ENCODE peak calls at places on chromosome 20, in nine cellular contexts. One of them, this sample, is unnamed.

GRCh38 chr20:46293084-46293483 is 15.2 kb downstream of the CDH22 start:
- DNase-seq in AML-193: peak; percentile 35
- DNase-seq in iris pigment epithelial cell: peak; percentile 61
- DNase-seq in NCI-H345: no peak
- DNase-seq in NCI-H774: no peak
- DNase-seq in transverse colon: no peak
- DNase-seq in H9: no peak
- DNase-seq in WERI-Rb-1: no peak
- DNase-seq in renal cortical epithelial cell: peak; percentile 57
- DNase-seq in this sample: peak; percentile 47

GRCh38 chr20:31930758-31931157 is 21.1 kb downstream of the PDRG1 start:
- DNase-seq in AML-193: no peak
- DNase-seq in iris pigment epithelial cell: no peak
- DNase-seq in NCI-H345: no peak
- DNase-seq in NCI-H774: no peak
- DNase-seq in transverse colon: no peak
- DNase-seq in H9: no peak
- DNase-seq in WERI-Rb-1: no peak
- DNase-seq in renal cortical epithelial cell: no peak
- DNase-seq in this sample: no peak

GRCh38 chr20:48892849-48893352 is 28.6 kb upstream of the ARFGEF2 start:
- DNase-seq in AML-193: no peak
- DNase-seq in iris pigment epithelial cell: no peak
- DNase-seq in NCI-H345: no peak
- DNase-seq in NCI-H774: no peak
- DNase-seq in transverse colon: no peak
- DNase-seq in H9: no peak
- DNase-seq in WERI-Rb-1: no peak
- DNase-seq in renal cortical epithelial cell: no peak
- DNase-seq in this sample: no peak

GRCh38 chr20:43916875-43917371 is 2.3 kb downstream of the TOX2 start:
- DNase-seq in AML-193: no peak
- DNase-seq in iris pigment epithelial cell: peak; percentile 47
- DNase-seq in NCI-H345: no peak
- DNase-seq in NCI-H774: no peak
- DNase-seq in transverse colon: no peak
- DNase-seq in H9: no peak
- DNase-seq in WERI-Rb-1: no peak
- DNase-seq in renal cortical epithelial cell: no peak
- DNase-seq in this sample: no peak

GRCh38 chr20:20076297-20077065 is 24.1 kb downstream of the CFAP61 start:
- DNase-seq in AML-193: no peak
- DNase-seq in iris pigment epithelial cell: peak; percentile 65
- DNase-seq in NCI-H345: no peak
- DNase-seq in NCI-H774: no peak
- DNase-seq in transverse colon: no peak
- DNase-seq in H9: no peak
- DNase-seq in WERI-Rb-1: no peak
- DNase-seq in renal cortical epithelial cell: peak; percentile 29
- DNase-seq in this sample: peak; percentile 59

GRCh38 chr20:56515657-56516381 is 8.7 kb upstream of the FAM209A start:
- DNase-seq in AML-193: peak; percentile 28
- DNase-seq in iris pigment epithelial cell: peak; percentile 23
- DNase-seq in NCI-H345: no peak
- DNase-seq in NCI-H774: no peak
- DNase-seq in transverse colon: no peak
- DNase-seq in H9: no peak
- DNase-seq in WERI-Rb-1: no peak
- DNase-seq in renal cortical epithelial cell: peak; percentile 14
- DNase-seq in this sample: peak; percentile 1

GRCh38 chr20:34536798-34537394 is 20.7 kb downstream of the DYNLRB1 start:
- DNase-seq in AML-193: no peak
- DNase-seq in iris pigment epithelial cell: peak; percentile 28
- DNase-seq in NCI-H345: no peak
- DNase-seq in NCI-H774: no peak
- DNase-seq in transverse colon: peak; percentile 66
- DNase-seq in H9: peak; percentile 68
- DNase-seq in WERI-Rb-1: peak; percentile 90
- DNase-seq in renal cortical epithelial cell: no peak
- DNase-seq in this sample: no peak

GRCh38 chr20:39072653-39073052 is 110.5 kb downstream of the DHX35 start:
- DNase-seq in AML-193: no peak
- DNase-seq in iris pigment epithelial cell: no peak
- DNase-seq in NCI-H345: no peak
- DNase-seq in NCI-H774: no peak
- DNase-seq in transverse colon: no peak
- DNase-seq in H9: no peak
- DNase-seq in WERI-Rb-1: no peak
- DNase-seq in renal cortical epithelial cell: no peak
- DNase-seq in this sample: no peak

GRCh38 chr20:34473262-34473883 is 42.8 kb upstream of the DYNLRB1 start:
- DNase-seq in AML-193: no peak
- DNase-seq in iris pigment epithelial cell: peak; percentile 62
- DNase-seq in NCI-H345: peak; percentile 25
- DNase-seq in NCI-H774: no peak
- DNase-seq in transverse colon: peak; percentile 45
- DNase-seq in H9: peak; percentile 56
- DNase-seq in WERI-Rb-1: peak; percentile 85
- DNase-seq in renal cortical epithelial cell: peak; percentile 12
- DNase-seq in this sample: peak; percentile 34

GRCh38 chr20:40687384-40688128 is 1.5 kb downstream of the MAFB start:
- DNase-seq in AML-193: no peak
- DNase-seq in iris pigment epithelial cell: peak; percentile 23
- DNase-seq in NCI-H345: peak; percentile 55
- DNase-seq in NCI-H774: no peak
- DNase-seq in transverse colon: no peak
- DNase-seq in H9: peak; percentile 58
- DNase-seq in WERI-Rb-1: peak; percentile 25
- DNase-seq in renal cortical epithelial cell: no peak
- DNase-seq in this sample: peak; percentile 41

GRCh38 chr20:37755665-37756064 is 61.8 kb downstream of the CTNNBL1 start:
- DNase-seq in AML-193: no peak
- DNase-seq in iris pigment epithelial cell: no peak
- DNase-seq in NCI-H345: no peak
- DNase-seq in NCI-H774: no peak
- DNase-seq in transverse colon: no peak
- DNase-seq in H9: no peak
- DNase-seq in WERI-Rb-1: peak; percentile 53
- DNase-seq in renal cortical epithelial cell: no peak
- DNase-seq in this sample: no peak

GRCh38 chr20:63911171-63911570 is 16.2 kb downstream of the DNAJC5 start:
- DNase-seq in AML-193: no peak
- DNase-seq in iris pigment epithelial cell: no peak
- DNase-seq in NCI-H345: no peak
- DNase-seq in NCI-H774: no peak
- DNase-seq in transverse colon: peak; percentile 83
- DNase-seq in H9: no peak
- DNase-seq in WERI-Rb-1: no peak
- DNase-seq in renal cortical epithelial cell: peak; percentile 68
- DNase-seq in this sample: peak; percentile 93

GRCh38 chr20:41657655-41658054 is 39.5 kb upstream of the CHD6 start:
- DNase-seq in AML-193: peak; percentile 29
- DNase-seq in iris pigment epithelial cell: no peak
- DNase-seq in NCI-H345: no peak
- DNase-seq in NCI-H774: no peak
- DNase-seq in transverse colon: no peak
- DNase-seq in H9: no peak
- DNase-seq in WERI-Rb-1: no peak
- DNase-seq in renal cortical epithelial cell: no peak
- DNase-seq in this sample: no peak

GRCh38 chr20:24150406-24150805 is 161.8 kb upstream of the GGTLC1 start:
- DNase-seq in AML-193: no peak
- DNase-seq in iris pigment epithelial cell: no peak
- DNase-seq in NCI-H345: no peak
- DNase-seq in NCI-H774: no peak
- DNase-seq in transverse colon: no peak
- DNase-seq in H9: no peak
- DNase-seq in WERI-Rb-1: no peak
- DNase-seq in renal cortical epithelial cell: no peak
- DNase-seq in this sample: no peak

GRCh38 chr20:137668-138131 is 4.7 kb upstream of the DEFB126 start:
- DNase-seq in AML-193: no peak
- DNase-seq in iris pigment epithelial cell: no peak
- DNase-seq in NCI-H345: no peak
- DNase-seq in NCI-H774: no peak
- DNase-seq in transverse colon: no peak
- DNase-seq in H9: no peak
- DNase-seq in WERI-Rb-1: peak; percentile 35
- DNase-seq in renal cortical epithelial cell: no peak
- DNase-seq in this sample: no peak

GRCh38 chr20:34571753-34572152 is 13.2 kb downstream of the MAP1LC3A start:
- DNase-seq in AML-193: no peak
- DNase-seq in iris pigment epithelial cell: no peak
- DNase-seq in NCI-H345: no peak
- DNase-seq in NCI-H774: no peak
- DNase-seq in transverse colon: no peak
- DNase-seq in H9: no peak
- DNase-seq in WERI-Rb-1: no peak
- DNase-seq in renal cortical epithelial cell: no peak
- DNase-seq in this sample: no peak

GRCh38 chr20:2756056-2756611 is 44.3 kb downstream of the CPXM1 start:
- DNase-seq in AML-193: no peak
- DNase-seq in iris pigment epithelial cell: peak; percentile 45
- DNase-seq in NCI-H345: peak; percentile 13
- DNase-seq in NCI-H774: no peak
- DNase-seq in transverse colon: no peak
- DNase-seq in H9: peak; percentile 79
- DNase-seq in WERI-Rb-1: peak; percentile 83
- DNase-seq in renal cortical epithelial cell: peak; percentile 31
- DNase-seq in this sample: no peak

GRCh38 chr20:9918360-9918759 is 79.5 kb upstream of the PAK5 start:
- DNase-seq in AML-193: no peak
- DNase-seq in iris pigment epithelial cell: no peak
- DNase-seq in NCI-H345: no peak
- DNase-seq in NCI-H774: no peak
- DNase-seq in transverse colon: no peak
- DNase-seq in H9: no peak
- DNase-seq in WERI-Rb-1: no peak
- DNase-seq in renal cortical epithelial cell: no peak
- DNase-seq in this sample: no peak

GRCh38 chr20:11011653-11012052 is 337.9 kb upstream of the JAG1 start:
- DNase-seq in AML-193: no peak
- DNase-seq in iris pigment epithelial cell: no peak
- DNase-seq in NCI-H345: no peak
- DNase-seq in NCI-H774: no peak
- DNase-seq in transverse colon: no peak
- DNase-seq in H9: no peak
- DNase-seq in WERI-Rb-1: no peak
- DNase-seq in renal cortical epithelial cell: no peak
- DNase-seq in this sample: no peak

GRCh38 chr20:62141397-62142251 is 1.6 kb downstream of the PSMA7 start:
- DNase-seq in AML-193: peak; percentile 30
- DNase-seq in iris pigment epithelial cell: peak; percentile 63
- DNase-seq in NCI-H345: peak; percentile 24
- DNase-seq in NCI-H774: no peak
- DNase-seq in transverse colon: no peak
- DNase-seq in H9: no peak
- DNase-seq in WERI-Rb-1: no peak
- DNase-seq in renal cortical epithelial cell: no peak
- DNase-seq in this sample: peak; percentile 50

GRCh38 chr20:51444472-51444871 is 98.0 kb downstream of the NFATC2 start:
- DNase-seq in AML-193: no peak
- DNase-seq in iris pigment epithelial cell: no peak
- DNase-seq in NCI-H345: no peak
- DNase-seq in NCI-H774: no peak
- DNase-seq in transverse colon: no peak
- DNase-seq in H9: no peak
- DNase-seq in WERI-Rb-1: no peak
- DNase-seq in renal cortical epithelial cell: no peak
- DNase-seq in this sample: no peak

GRCh38 chr20:59525500-59526241 is 78.7 kb upstream of the PHACTR3 start:
- DNase-seq in AML-193: peak; percentile 23
- DNase-seq in iris pigment epithelial cell: peak; percentile 36
- DNase-seq in NCI-H345: peak; percentile 16
- DNase-seq in NCI-H774: peak; percentile 2
- DNase-seq in transverse colon: peak; percentile 48
- DNase-seq in H9: peak; percentile 84
- DNase-seq in WERI-Rb-1: peak; percentile 71
- DNase-seq in renal cortical epithelial cell: no peak
- DNase-seq in this sample: no peak

GRCh38 chr20:3068986-3069900 is 2.2 kb upstream of the OXT start:
- DNase-seq in AML-193: no peak
- DNase-seq in iris pigment epithelial cell: peak; percentile 35
- DNase-seq in NCI-H345: peak; percentile 93
- DNase-seq in NCI-H774: peak; percentile 28
- DNase-seq in transverse colon: no peak
- DNase-seq in H9: peak; percentile 57
- DNase-seq in WERI-Rb-1: peak; percentile 36
- DNase-seq in renal cortical epithelial cell: peak; percentile 79
- DNase-seq in this sample: peak; percentile 4

GRCh38 chr20:25233016-25233772 is 14.7 kb upstream of the PYGB start:
- DNase-seq in AML-193: no peak
- DNase-seq in iris pigment epithelial cell: peak; percentile 78
- DNase-seq in NCI-H345: peak; percentile 23
- DNase-seq in NCI-H774: peak; percentile 63
- DNase-seq in transverse colon: peak; percentile 88
- DNase-seq in H9: no peak
- DNase-seq in WERI-Rb-1: no peak
- DNase-seq in renal cortical epithelial cell: peak; percentile 90
- DNase-seq in this sample: peak; percentile 77

GRCh38 chr20:43911066-43911465 is 3.6 kb upstream of the TOX2 start:
- DNase-seq in AML-193: no peak
- DNase-seq in iris pigment epithelial cell: peak; percentile 95
- DNase-seq in NCI-H345: no peak
- DNase-seq in NCI-H774: no peak
- DNase-seq in transverse colon: no peak
- DNase-seq in H9: no peak
- DNase-seq in WERI-Rb-1: no peak
- DNase-seq in renal cortical epithelial cell: no peak
- DNase-seq in this sample: peak; percentile 74

GRCh38 chr20:41101660-41102059 is 35.7 kb upstream of the PLCG1 start:
- DNase-seq in AML-193: no peak
- DNase-seq in iris pigment epithelial cell: no peak
- DNase-seq in NCI-H345: no peak
- DNase-seq in NCI-H774: no peak
- DNase-seq in transverse colon: no peak
- DNase-seq in H9: no peak
- DNase-seq in WERI-Rb-1: no peak
- DNase-seq in renal cortical epithelial cell: no peak
- DNase-seq in this sample: no peak

GRCh38 chr20:18973499-18974173 is 160.1 kb downstream of the SCP2D1 start:
- DNase-seq in AML-193: no peak
- DNase-seq in iris pigment epithelial cell: no peak
- DNase-seq in NCI-H345: no peak
- DNase-seq in NCI-H774: no peak
- DNase-seq in transverse colon: no peak
- DNase-seq in H9: no peak
- DNase-seq in WERI-Rb-1: no peak
- DNase-seq in renal cortical epithelial cell: no peak
- DNase-seq in this sample: peak; percentile 38

GRCh38 chr20:57317789-57318371 is 11.7 kb upstream of the SPO11 start:
- DNase-seq in AML-193: no peak
- DNase-seq in iris pigment epithelial cell: no peak
- DNase-seq in NCI-H345: no peak
- DNase-seq in NCI-H774: no peak
- DNase-seq in transverse colon: no peak
- DNase-seq in H9: no peak
- DNase-seq in WERI-Rb-1: no peak
- DNase-seq in renal cortical epithelial cell: no peak
- DNase-seq in this sample: no peak